ENCODE peak calls at places on chromosome 2, in ten cellular contexts. T, I, X, D, R, G, O, N, A and V are unnamed samples. For H3K27me3, the result is how much of the 10 kb centered on the place peaks cover.

GRCh38 chr2:120917876-120918275 is 182.2 kb downstream of the GLI2 start:
- DNase-seq in T (no peak), I (no peak), X (no peak), D (no peak), R (no peak), G (no peak), O (no peak), N (no peak), A (no peak), V (no peak)

GRCh38 chr2:41445865-41446264 is 602.0 kb upstream of the PKDCC start:
- DNase-seq in T (no peak), I (no peak), X (no peak), D (no peak), R (no peak), G (no peak), O (no peak), N (no peak), A (no peak), V (no peak)

GRCh38 chr2:234974501-234975385 is 22.9 kb downstream of the SH3BP4 start:
- DNase-seq in T (peak), I (no peak), X (no peak), D (peak), R (peak), G (no peak), O (no peak), N (no peak), A (no peak), V (no peak)

GRCh38 chr2:223486741-223487140 is 115.4 kb downstream of the SCG2 start:
- DNase-seq in T (no peak), I (no peak), X (no peak), D (peak), R (no peak), G (no peak), O (no peak), N (no peak), A (no peak), V (no peak)

GRCh38 chr2:79723830-79724229 is 211.0 kb downstream of the CTNNA2 start:
- DNase-seq in T (no peak), I (peak), X (no peak), D (peak), R (no peak), G (no peak), O (peak), N (no peak), A (no peak), V (no peak)

GRCh38 chr2:237616373-237617304 is 10.7 kb upstream of the LRRFIP1 start:
- DNase-seq in T (no peak), I (no peak), X (no peak), D (peak), R (no peak), G (peak), O (no peak), N (no peak), A (no peak), V (no peak)

GRCh38 chr2:201769664-201770373 is 10.9 kb downstream of the ALS2 start:
- DNase-seq in T (no peak), I (no peak), X (no peak), D (no peak), R (no peak), G (no peak), O (no peak), N (no peak), A (no peak), V (no peak)

GRCh38 chr2:7994397-7994951 is 687.4 kb upstream of the ID2 start:
- DNase-seq in T (peak), I (no peak), X (no peak), D (no peak), R (no peak), G (no peak), O (no peak), N (no peak), A (peak), V (no peak)

GRCh38 chr2:134714228-134714627 is 4.6 kb downstream of the TMEM163 start:
- DNase-seq in T (no peak), I (no peak), X (no peak), D (no peak), R (no peak), G (no peak), O (no peak), N (no peak), A (no peak), V (no peak)

GRCh38 chr2:12607971-12608370 is 108.8 kb upstream of the TRIB2 start:
- DNase-seq in T (no peak), I (no peak), X (no peak), D (peak), R (no peak), G (no peak), O (peak), N (no peak), A (no peak), V (no peak)

GRCh38 chr2:85554980-85555612 is 6.2 kb downstream of the GGCX start:
- DNase-seq in T (no peak), I (no peak), X (no peak), D (no peak), R (no peak), G (no peak), O (no peak), N (no peak), A (no peak), V (no peak)

GRCh38 chr2:174568425-174568824 is 29.2 kb downstream of the WIPF1 start:
- DNase-seq in T (no peak), I (no peak), X (no peak), D (no peak), R (no peak), G (no peak), O (no peak), N (no peak), A (no peak), V (no peak)

DNA sequence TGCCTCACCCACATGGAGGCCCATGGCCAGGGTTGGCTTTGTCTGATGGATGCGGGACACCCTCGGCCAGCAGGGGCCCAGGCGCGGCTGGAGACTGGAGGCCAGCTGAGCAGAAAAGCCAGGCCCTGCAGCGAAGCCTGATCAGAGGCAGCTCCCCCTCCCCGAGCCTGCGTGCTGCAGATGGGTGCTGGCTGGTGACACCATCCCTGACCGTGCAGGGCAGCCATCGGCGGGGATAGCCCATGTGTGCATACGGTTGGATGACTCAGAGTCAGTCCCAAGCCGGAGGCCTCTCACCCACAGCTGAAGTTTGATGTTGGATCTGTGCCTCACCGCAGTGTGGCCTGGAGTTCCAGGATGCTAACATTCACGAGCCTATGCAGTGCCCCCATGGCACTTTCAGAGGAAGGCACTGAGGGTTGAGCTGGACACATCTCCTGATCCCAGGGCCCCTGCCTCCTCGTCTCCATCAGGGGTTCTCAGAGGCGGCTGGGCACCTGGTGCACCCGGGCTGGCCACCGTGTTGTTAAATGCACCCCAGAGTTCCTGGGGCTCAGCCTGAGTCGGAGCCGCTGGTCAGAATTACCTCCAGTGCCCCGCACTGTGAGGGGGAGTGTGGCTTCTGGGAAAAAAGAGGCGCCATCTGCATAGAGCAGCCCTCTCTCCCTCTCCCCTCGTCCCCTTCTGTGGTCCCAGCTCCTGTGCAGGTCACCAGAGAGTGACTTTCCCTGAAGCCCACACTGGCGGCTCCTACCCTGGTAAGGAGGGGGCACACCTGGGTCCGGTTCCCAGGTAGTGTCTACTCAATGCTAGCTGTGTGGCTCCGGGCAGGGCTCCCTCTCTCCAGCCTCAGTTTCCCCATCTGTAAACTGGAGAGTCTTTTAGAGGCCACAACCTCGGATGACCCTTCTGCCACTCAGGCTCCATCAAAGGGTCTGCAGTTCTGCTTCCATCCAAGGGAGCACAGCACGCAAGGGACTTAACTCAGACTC is 19.4 kb upstream of the KIF1A start:
- DNase-seq in T (no peak), I (no peak), X (no peak), D (peak), R (no peak), G (no peak), O (no peak), N (no peak), A (peak), V (no peak)
- H3K27me3 ChIP-seq in T (under half), I (half or more), X (under half), D (under half), R (under half), G (under half), O (under half), N (under half), A (under half), V (under half)

GRCh38 chr2:172082944-172083718 is 2.2 kb upstream of the DLX1 start:
- DNase-seq in T (no peak), I (no peak), X (no peak), D (no peak), R (no peak), G (peak), O (no peak), N (no peak), A (no peak), V (no peak)

GRCh38 chr2:172083725-172084483 is 1.4 kb upstream of the DLX1 start:
- DNase-seq in T (no peak), I (no peak), X (no peak), D (no peak), R (no peak), G (peak), O (no peak), N (no peak), A (no peak), V (no peak)

GRCh38 chr2:172085460-172086159 is at the start of gene DLX1:
- DNase-seq in T (no peak), I (no peak), X (no peak), D (no peak), R (no peak), G (peak), O (no peak), N (no peak), A (no peak), V (no peak)

GRCh38 chr2:172084734-172085459 is 410 bp upstream of the DLX1 start:
- DNase-seq in T (peak), I (peak), X (peak), D (peak), R (peak), G (peak), O (peak), N (peak), A (peak), V (peak)

GRCh38 chr2:172084484-172084733 is 898 bp upstream of the DLX1 start:
- DNase-seq in T (no peak), I (no peak), X (no peak), D (no peak), R (no peak), G (no peak), O (no peak), N (no peak), A (no peak), V (no peak)
- H3K27me3 ChIP-seq in T (under half), I (under half), X (under half), D (half or more), R (half or more), G (half or more), O (half or more), N (half or more), A (half or more), V (half or more)

DNA sequence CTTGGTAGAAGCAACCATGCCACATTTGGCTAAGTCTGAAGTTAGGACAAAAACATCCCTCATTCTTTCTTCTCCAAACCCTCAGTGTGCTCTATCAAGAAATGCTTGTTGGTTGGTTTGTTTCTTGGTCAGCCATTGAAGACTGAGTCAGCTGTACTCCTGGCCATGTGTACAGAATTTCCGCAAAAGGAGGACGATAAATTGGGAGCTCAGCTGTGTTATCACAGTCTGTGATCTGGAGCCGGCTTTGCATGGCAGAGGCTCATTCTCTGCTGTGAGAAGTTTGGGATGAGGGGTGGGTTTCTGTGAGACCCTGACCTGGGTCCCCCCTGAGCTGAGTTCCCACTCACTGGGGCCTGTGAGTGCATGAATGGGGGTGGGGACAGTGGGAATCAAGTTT is 26.3 kb upstream of the E2F6 start:
- DNase-seq in T (no peak), I (no peak), X (no peak), D (no peak), R (no peak), G (no peak), O (no peak), N (no peak), A (no peak), V (no peak)
- H3K27me3 ChIP-seq in T (under half), I (half or more), X (under half), D (under half), R (under half), G (under half), O (under half), N (under half), A (under half), V (under half)

DNA sequence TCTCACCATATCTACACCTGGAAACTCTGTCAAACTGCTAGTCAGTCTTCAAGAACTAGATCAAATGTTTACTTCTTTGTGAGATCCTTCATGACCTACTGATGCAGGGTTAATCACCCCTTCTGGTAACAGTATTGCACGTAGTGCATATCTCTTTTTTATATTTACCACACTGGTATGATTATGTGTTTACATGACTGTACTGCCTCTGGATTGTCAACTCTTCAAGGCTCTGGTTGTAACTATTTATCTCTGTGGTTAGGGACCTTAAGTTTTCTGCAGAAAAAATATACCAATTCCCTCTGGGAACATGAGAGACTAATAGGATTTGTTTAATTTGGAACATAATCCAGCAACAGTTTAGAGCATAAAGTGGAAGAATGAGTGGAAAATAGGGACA is 135.5 kb downstream of the PDE1A start:
- DNase-seq in T (no peak), I (no peak), X (no peak), D (peak), R (no peak), G (no peak), O (no peak), N (no peak), A (no peak), V (no peak)
- H3K27me3 ChIP-seq in T (under half), I (under half), X (under half), D (under half), R (under half), G (under half), O (under half), N (under half), A (under half), V (under half)

GRCh38 chr2:218990612-218991011 is 2.6 kb downstream of the CRYBA2 start:
- DNase-seq in T (no peak), I (no peak), X (no peak), D (no peak), R (no peak), G (no peak), O (no peak), N (no peak), A (no peak), V (no peak)

GRCh38 chr2:218986148-218986761 is 1.3 kb upstream of the FEV start:
- DNase-seq in T (no peak), I (no peak), X (no peak), D (no peak), R (no peak), G (no peak), O (no peak), N (no peak), A (no peak), V (no peak)

GRCh38 chr2:218990052-218990451 is 3.2 kb downstream of the CRYBA2 start:
- DNase-seq in T (no peak), I (no peak), X (no peak), D (no peak), R (no peak), G (no peak), O (no peak), N (no peak), A (no peak), V (no peak)

GRCh38 chr2:218988164-218988563 is 3.2 kb upstream of the FEV start:
- DNase-seq in T (no peak), I (no peak), X (no peak), D (no peak), R (no peak), G (no peak), O (no peak), N (no peak), A (no peak), V (no peak)

GRCh38 chr2:218988650-218989049 is 3.7 kb upstream of the FEV start:
- DNase-seq in T (no peak), I (no peak), X (no peak), D (no peak), R (no peak), G (no peak), O (no peak), N (no peak), A (peak), V (no peak)
- H3K27me3 ChIP-seq in T (under half), I (half or more), X (under half), D (half or more), R (half or more), G (half or more), O (half or more), N (under half), A (under half), V (half or more)

GRCh38 chr2:240053173-240054155 is at the start of gene OR6B3:
- DNase-seq in T (no peak), I (no peak), X (no peak), D (no peak), R (no peak), G (no peak), O (no peak), N (no peak), A (no peak), V (no peak)

GRCh38 chr2:240048237-240048636 is 5.1 kb downstream of the OR6B3 start:
- DNase-seq in T (no peak), I (no peak), X (no peak), D (no peak), R (no peak), G (no peak), O (no peak), N (no peak), A (no peak), V (no peak)

GRCh38 chr2:240052524-240052923 is 797 bp downstream of the OR6B3 start:
- DNase-seq in T (no peak), I (no peak), X (no peak), D (no peak), R (no peak), G (no peak), O (no peak), N (no peak), A (no peak), V (no peak)

GRCh38 chr2:240050278-240050677 is 3.0 kb downstream of the OR6B3 start:
- DNase-seq in T (no peak), I (no peak), X (no peak), D (no peak), R (no peak), G (no peak), O (no peak), N (no peak), A (no peak), V (no peak)

GRCh38 chr2:240051697-240052096 is 1.6 kb downstream of the OR6B3 start:
- DNase-seq in T (no peak), I (no peak), X (no peak), D (no peak), R (no peak), G (no peak), O (no peak), N (no peak), A (no peak), V (no peak)
- H3K27me3 ChIP-seq in T (under half), I (half or more), X (half or more), D (under half), R (under half), G (under half), O (under half), N (under half), A (half or more), V (under half)

DNA sequence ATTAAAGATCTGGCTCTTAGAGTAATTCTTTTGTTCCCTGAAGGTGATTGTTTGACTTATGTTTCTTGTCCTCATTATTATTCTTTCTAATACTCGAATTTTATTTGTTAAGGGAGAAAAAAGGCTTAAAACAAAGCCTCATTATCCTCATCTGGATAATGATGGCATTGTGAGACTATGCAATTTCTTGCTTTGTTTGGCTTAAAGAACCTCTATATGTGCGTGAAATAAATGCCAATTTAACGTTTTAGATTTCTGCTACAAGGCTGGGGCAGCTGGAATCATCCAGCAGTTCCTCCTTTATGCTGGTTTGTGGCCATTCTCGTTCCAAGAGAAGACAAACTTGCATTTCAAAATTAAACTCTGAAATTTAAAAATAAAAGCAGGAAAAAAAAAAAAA is 4.9 kb upstream of the DPYSL5 start:
- DNase-seq in T (no peak), I (no peak), X (no peak), D (no peak), R (no peak), G (no peak), O (no peak), N (no peak), A (no peak), V (no peak)
- H3K27me3 ChIP-seq in T (under half), I (under half), X (under half), D (under half), R (half or more), G (under half), O (under half), N (under half), A (under half), V (under half)

DNA sequence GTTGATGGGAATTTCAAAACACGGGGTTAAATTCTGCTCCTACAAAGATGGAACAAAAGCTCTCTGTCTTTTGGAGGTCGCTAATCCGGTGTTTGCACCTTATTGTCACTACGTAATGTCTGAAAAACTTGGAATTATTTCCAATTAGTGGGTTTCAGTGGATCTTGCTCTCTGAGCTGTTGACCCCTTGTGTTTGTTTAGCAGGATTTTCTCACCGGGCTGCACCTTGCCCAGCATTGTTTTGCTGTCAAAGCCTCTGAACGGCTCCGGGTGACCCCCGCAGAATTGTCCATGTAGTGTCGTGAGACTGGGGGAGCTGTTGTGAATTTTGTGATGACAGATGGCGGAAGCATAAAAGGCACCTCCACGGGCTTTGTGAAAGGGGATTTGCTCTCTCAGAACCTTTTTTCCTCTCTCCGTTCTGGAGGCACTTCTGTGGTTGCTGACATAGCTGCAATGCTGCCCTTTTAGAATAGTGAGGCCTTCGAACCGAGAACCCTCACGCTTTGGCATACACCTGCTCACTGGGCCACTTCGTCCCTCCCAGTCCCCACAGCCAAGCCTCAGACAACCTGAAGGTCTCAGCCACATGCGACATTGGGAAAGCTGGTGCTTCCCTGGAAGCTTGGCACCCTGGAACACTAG is 129.4 kb downstream of the ACOXL start:
- DNase-seq in T (no peak), I (no peak), X (no peak), D (no peak), R (no peak), G (no peak), O (no peak), N (no peak), A (no peak), V (no peak)
- H3K27me3 ChIP-seq in T (under half), I (under half), X (under half), D (under half), R (under half), G (under half), O (under half), N (under half), A (under half), V (under half)

GRCh38 chr2:240957656-240958365 is 40.6 kb upstream of the SNED1 start:
- DNase-seq in T (no peak), I (no peak), X (no peak), D (no peak), R (peak), G (no peak), O (no peak), N (no peak), A (peak), V (no peak)
- H3K27me3 ChIP-seq in T (under half), I (half or more), X (under half), D (under half), R (under half), G (under half), O (half or more), N (under half), A (under half), V (under half)